ENCODE peak calls at places on chromosomes 2 and 18, in ten cellular contexts. Q is right cardiac atrium; M is iris pigment epithelial cell; N is psoas muscle; L is NCI-H1436; O is hypothalamus; H is A172; V is GDM1; S is nucleus accumbens; B is stimulated activated CD4-positive, alpha-beta T cell treated with anti-CD3 and anti-CD28 coated beads, Interleukin-1b, Interleukin-23, amount 100 ng/mL, for 24 hours. E is an unnamed sample.

GRCh38 chr2:227888289-227888688 is 16.9 kb downstream of the DAW1 start:
- DNase-seq in N (no peak), B (no peak), V (no peak), L (no peak), S (no peak), O (no peak), M (no peak), Q (no peak), H (peak; percentile 33), E (no peak)

GRCh38 chr18:71583291-71583690 is 960.9 kb downstream of the CBLN2 start:
- DNase-seq in H (no peak), Q (no peak), S (no peak), M (no peak), N (no peak), O (no peak), V (no peak), B (no peak), L (no peak), E (no peak)

GRCh38 chr2:38245114-38245641 is 131.9 kb downstream of the ATL2 start:
- DNase-seq in V (no peak), M (no peak), S (no peak), N (no peak), H (peak; percentile 41), O (no peak), Q (no peak), B (no peak), L (no peak), E (no peak)

GRCh38 chr2:195202163-195202845 is 454.7 kb upstream of the SLC39A10 start:
- DNase-seq in V (no peak), L (no peak), S (no peak), Q (no peak), B (no peak), M (peak; percentile 50), N (no peak), O (no peak), H (peak; percentile 57), E (no peak)

GRCh38 chr2:218894168-218895157 is 13.8 kb downstream of the WNT10A start:
- DNase-seq in S (no peak), O (no peak), N (no peak), M (no peak), V (no peak), Q (no peak), B (no peak), H (no peak), L (no peak), E (peak; percentile 28)

GRCh38 chr18:33578371-33579146 is 540 bp downstream of the ASXL3 start:
- DNase-seq in Q (peak; percentile 36), N (peak; percentile 57), O (peak; percentile 34), H (no peak), L (no peak), S (peak; percentile 41), V (no peak), B (no peak), M (no peak), E (peak; percentile 62)

GRCh38 chr2:70140978-70141753 is 49.7 kb downstream of the C2orf42 start:
- DNase-seq in M (peak; percentile 48), Q (peak; percentile 52), B (no peak), N (peak; percentile 77), V (no peak), S (peak; percentile 19), O (no peak), L (peak; percentile 48), H (no peak), E (peak; percentile 71)

GRCh38 chr18:7242954-7243353 is 12.1 kb downstream of the LRRC30 start:
- DNase-seq in L (no peak), O (no peak), N (no peak), B (no peak), V (no peak), Q (no peak), H (no peak), S (no peak), M (no peak), E (no peak)

GRCh38 chr2:78202986-78203670 is 681.0 kb upstream of the LRRTM4 start:
- DNase-seq in M (no peak), N (no peak), L (no peak), O (no peak), H (peak; percentile 92), S (no peak), V (no peak), B (no peak), Q (no peak), E (no peak)

GRCh38 chr2:104236491-104236890 is 617.4 kb upstream of the POU3F3 start:
- DNase-seq in S (no peak), B (no peak), M (no peak), H (no peak), V (no peak), Q (no peak), O (no peak), N (no peak), L (no peak), E (no peak)

GRCh38 chr2:182452456-182452990 is 25.7 kb upstream of the PDE1A start:
- DNase-seq in L (no peak), M (no peak), S (no peak), V (no peak), B (no peak), H (no peak), Q (no peak), O (no peak), N (no peak), E (no peak)

GRCh38 chr2:188129677-188130076 is 162.0 kb upstream of the GULP1 start:
- DNase-seq in H (no peak), L (no peak), M (no peak), O (no peak), S (no peak), B (no peak), V (no peak), N (no peak), Q (no peak), E (no peak)

GRCh38 chr2:207334309-207334630 is 168.5 kb upstream of the KLF7 start:
- DNase-seq in V (no peak), H (no peak), B (no peak), N (no peak), Q (no peak), L (no peak), S (no peak), O (no peak), M (no peak), E (no peak)

GRCh38 chr2:26000561-26001211 is 18.4 kb upstream of the KIF3C start:
- DNase-seq in H (no peak), Q (no peak), O (no peak), N (peak; percentile 86), L (no peak), S (no peak), M (no peak), B (no peak), V (no peak), E (no peak)

GRCh38 chr2:157984866-157985265 is 108.7 kb upstream of the ACVR1 start:
- DNase-seq in H (no peak), L (no peak), S (no peak), O (no peak), B (no peak), V (no peak), M (no peak), Q (no peak), N (no peak), E (no peak)

GRCh38 chr2:103232882-103233281 is 471.1 kb downstream of the TMEM182 start:
- DNase-seq in M (no peak), S (no peak), H (no peak), B (no peak), Q (no peak), O (no peak), N (no peak), V (no peak), L (no peak), E (no peak)

GRCh38 chr2:873651-874580 is 76.7 kb upstream of the SNTG2 start:
- DNase-seq in B (no peak), S (no peak), N (no peak), Q (no peak), V (no peak), M (no peak), O (no peak), L (no peak), H (no peak), E (no peak)

GRCh38 chr2:233346930-233347329 is 7.4 kb upstream of the DGKD start:
- DNase-seq in N (no peak), H (no peak), Q (no peak), L (no peak), B (no peak), O (no peak), M (no peak), S (no peak), V (no peak), E (no peak)

E was measured in COR-L47.